ENCODE peak calls at places on chromosomes 7 and 10, in eight cellular contexts. L is NCI-H82; Q is adrenal gland; A is memory B cell; V is NCI-H1092; U is left colon; O is astrocyte of the cerebellum; Y is stimulated activated CD4-positive, alpha-beta T cell treated with anti-CD3 and anti-CD28 coated beads, TNF-alpha, amount 100 ng/mL, for 1 hour. K is an unnamed sample.

GRCh38 chr10:71429929-71430328 is 33.2 kb downstream of the CDH23 start:
- DNase-seq in L (no peak), Q (no peak), A (no peak), V (no peak), U (no peak), O (no peak), Y (no peak), K (no peak)

GRCh38 chr7:83410989-83411591 is 237.8 kb downstream of the SEMA3E start:
- DNase-seq in L (peak; percentile 77), Q (peak; percentile 15), A (no peak), V (peak; percentile 61), U (no peak), O (peak; percentile 32), Y (no peak), K (no peak)

GRCh38 chr7:45595809-45596664 is 21.9 kb downstream of the ADCY1 start:
- DNase-seq in L (no peak), Q (no peak), A (no peak), V (no peak), U (no peak), O (no peak), Y (no peak), K (no peak)

GRCh38 chr10:131996508-131997365 is 15.0 kb upstream of the BNIP3 start:
- DNase-seq in L (no peak), Q (no peak), A (no peak), V (no peak), U (no peak), O (no peak), Y (no peak), K (no peak)

GRCh38 chr7:85471740-85472139 is 284.9 kb upstream of the SEMA3D start:
- DNase-seq in L (no peak), Q (no peak), A (no peak), V (no peak), U (no peak), O (no peak), Y (no peak), K (no peak)

GRCh38 chr10:53403688-53404087 is 631.1 kb upstream of the MBL2 start:
- DNase-seq in L (peak; percentile 25), Q (peak; percentile 15), A (no peak), V (no peak), U (no peak), O (no peak), Y (no peak), K (no peak)

GRCh38 chr7:22858640-22859561 is 36.3 kb upstream of the TOMM7 start:
- DNase-seq in L (peak; percentile 26), Q (no peak), A (no peak), V (no peak), U (no peak), O (peak; percentile 98), Y (no peak), K (no peak)

GRCh38 chr7:73971701-73972341 is 56.2 kb upstream of the ELN start:
- DNase-seq in L (no peak), Q (no peak), A (no peak), V (no peak), U (no peak), O (no peak), Y (no peak), K (no peak)

GRCh38 chr10:78973901-78974408 is 94.8 kb upstream of the ZMIZ1 start:
- DNase-seq in L (peak; percentile 95), Q (peak; percentile 86), A (no peak), V (peak; percentile 86), U (peak; percentile 61), O (peak; percentile 59), Y (no peak), K (peak; percentile 47)

GRCh38 chr7:18583305-18583704 is 87.8 kb downstream of the HDAC9 start:
- DNase-seq in L (peak; percentile 4), Q (no peak), A (no peak), V (no peak), U (no peak), O (no peak), Y (no peak), K (no peak)

GRCh38 chr7:95605275-95605674 is 9.0 kb upstream of the PDK4 start:
- DNase-seq in L (no peak), Q (no peak), A (no peak), V (no peak), U (no peak), O (no peak), Y (no peak), K (no peak)

K was measured in GM19239.